ENCODE peak calls at places on chromosomes 11 and 22, in four cellular contexts. L is DND-41, F is pancreas, M is Peyer's patch. C is an unnamed sample.

GRCh38 chr11:130465259-130465658 is 16.8 kb downstream of the ADAMTS15 start:
- DNase-seq in L (no peak), F (no peak), M (no peak), C (no peak)

GRCh38 chr22:24006914-24007214 is 1.6 kb upstream of the GSTT4 start:
- DNase-seq in L (no peak), F (no peak), M (no peak), C (no peak)

GRCh38 chr11:87260811-87261210 is 223.1 kb downstream of the TMEM135 start:
- DNase-seq in L (no peak), F (no peak), M (no peak), C (no peak)

GRCh38 chr11:2267306-2267861 is 3.0 kb downstream of the ASCL2 start:
- DNase-seq in L (peak; percentile 32), F (no peak), M (peak; percentile 41), C (no peak)

GRCh38 chr11:72249961-72250360 is 6.0 kb upstream of the PHOX2A start:
- DNase-seq in L (no peak), F (no peak), M (no peak), C (no peak)

GRCh38 chr11:119832536-119832935 is 103.5 kb upstream of the NECTIN1 start:
- DNase-seq in L (no peak), F (peak; percentile 62), M (peak; percentile 84), C (no peak)

GRCh38 chr22:36940676-36941075 is 27.2 kb downstream of the CSF2RB start:
- DNase-seq in L (no peak), F (no peak), M (no peak), C (no peak)

GRCh38 chr11:115081972-115082371 is 403.6 kb downstream of the NXPE2 start:
- DNase-seq in L (no peak), F (no peak), M (no peak), C (no peak)

GRCh38 chr11:77096591-77097019 is 6.0 kb upstream of the OMP start:
- DNase-seq in L (no peak), F (no peak), M (no peak), C (no peak)

GRCh38 chr22:40603088-40603605 is 33.4 kb downstream of the MRTFA start:
- DNase-seq in L (no peak), F (no peak), M (no peak), C (no peak)

GRCh38 chr11:87819141-87819540 is 356.1 kb downstream of the RAB38 start:
- DNase-seq in L (no peak), F (no peak), M (no peak), C (no peak)

GRCh38 chr11:1228921-1229451 is 6.1 kb downstream of the MUC5B start:
- DNase-seq in L (no peak), F (no peak), M (no peak), C (no peak)

GRCh38 chr11:59669611-59670009 is 773 bp upstream of the PATL1 start:
- DNase-seq in L (no peak), F (peak; percentile 38), M (peak; percentile 55), C (no peak)

GRCh38 chr11:18853086-18853720 is 61.6 kb upstream of the PTPN5 start:
- DNase-seq in L (no peak), F (no peak), M (no peak), C (no peak)

GRCh38 chr11:116202922-116203321 is 569.9 kb downstream of the BUD13 start:
- DNase-seq in L (no peak), F (no peak), M (no peak), C (no peak)

GRCh38 chr11:82960000-82960778 is 58.7 kb downstream of the DDIAS start:
- DNase-seq in L (peak; percentile 33), F (no peak), M (peak; percentile 58), C (peak; percentile 82)

GRCh38 chr11:57460756-57461749 is 725 bp downstream of the RTN4RL2 start:
- DNase-seq in L (peak; percentile 47), F (no peak), M (no peak), C (no peak)

GRCh38 chr22:25843660-25844275 is 101.8 kb downstream of the MYO18B start:
- DNase-seq in L (no peak), F (no peak), M (no peak), C (no peak)

GRCh38 chr11:134978388-134979088 is 566.5 kb upstream of the B3GAT1 start:
- DNase-seq in L (peak; percentile 8), F (no peak), M (peak; percentile 49), C (no peak)

GRCh38 chr11:40032331-40032730 is 1427.1 kb downstream of the LRRC4C start:
- DNase-seq in L (no peak), F (no peak), M (no peak), C (no peak)

GRCh38 chr22:33110562-33111163 is 52.5 kb upstream of the SYN3 start:
- DNase-seq in L (no peak), F (no peak), M (no peak), C (no peak)

GRCh38 chr11:7605544-7605943 is 67.8 kb downstream of the CYB5R2 start:
- DNase-seq in L (no peak), F (no peak), M (no peak), C (no peak)

GRCh38 chr11:126115820-126116319 is 53.2 kb upstream of the CDON start:
- DNase-seq in L (no peak), F (peak; percentile 81), M (peak; percentile 72), C (no peak)

GRCh38 chr11:3641191-3641590 is 601 bp downstream of the ART5 start:
- DNase-seq in L (no peak), F (no peak), M (no peak), C (no peak)

GRCh38 chr11:70281114-70281729 is 10.7 kb downstream of the PPFIA1 start:
- DNase-seq in L (no peak), F (no peak), M (no peak), C (no peak)

GRCh38 chr11:34810107-34810562 is 106.0 kb downstream of the APIP start:
- DNase-seq in L (no peak), F (no peak), M (no peak), C (no peak)

GRCh38 chr22:22123960-22124278 is 120.7 kb upstream of the VPREB1 start:
- DNase-seq in L (no peak), F (no peak), M (no peak), C (no peak)

DNA sequence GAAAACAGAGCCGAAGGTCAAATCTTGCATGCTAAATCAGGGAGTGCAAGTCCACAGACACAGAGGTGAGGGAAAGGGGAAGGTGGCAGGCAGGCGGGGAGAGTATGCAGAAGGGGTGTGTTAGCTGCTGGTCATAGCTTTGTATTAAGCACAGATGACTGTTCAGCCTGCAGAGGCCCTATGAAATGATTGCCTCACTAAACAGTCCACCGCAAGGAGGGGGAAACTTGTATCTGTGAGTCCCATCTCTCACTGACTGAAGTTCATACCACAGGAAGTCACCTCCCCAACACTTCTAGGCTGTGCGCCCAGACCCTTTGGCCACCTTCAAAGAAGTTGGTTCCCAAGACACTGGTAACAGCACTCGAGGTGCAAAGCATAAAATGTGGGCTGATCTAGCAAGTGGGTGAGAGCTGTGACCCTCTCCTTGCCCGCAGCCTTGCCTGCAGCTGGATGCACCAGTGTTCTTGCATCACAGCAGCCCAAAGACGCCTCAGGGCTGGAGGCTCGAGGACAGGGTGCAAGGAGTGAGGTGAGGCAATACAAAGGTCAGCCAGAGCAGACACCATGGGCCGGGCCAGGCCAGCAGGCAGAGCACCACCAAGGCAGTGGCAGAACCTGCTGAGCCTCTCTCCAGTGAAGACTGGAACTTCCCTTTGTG is 115.3 kb upstream of the TBCEL start:
- DNase-seq in L (no peak), F (no peak), M (no peak), C (no peak)
- H3K4me1 ChIP-seq in L (no peaks in the 10 kb centered on the region), F (no peaks in the 10 kb centered on the region), M (no peaks in the 10 kb centered on the region), C (no peaks in the 10 kb centered on the region)

GRCh38 chr22:42700355-42700754 is 20.3 kb downstream of the A4GALT start:
- DNase-seq in L (no peak), F (no peak), M (no peak), C (no peak)
- H3K4me1 ChIP-seq in L (no peaks in the 10 kb centered on the region), F (no peaks in the 10 kb centered on the region), M (no peaks in the 10 kb centered on the region), C (no peaks in the 10 kb centered on the region)

GRCh38 chr11:64800633-64801464 is 2.2 kb downstream of the MAP4K2 start:
- DNase-seq in L (no peak), F (no peak), M (no peak), C (no peak)
- H3K4me1 ChIP-seq in L (peaks cover 35% of the 10 kb centered on the region), F (peaks cover 6% of the 10 kb centered on the region), M (peaks cover 13% of the 10 kb centered on the region), C (peaks cover 35% of the 10 kb centered on the region)

GRCh38 chr11:66641834-66642233 is 3.3 kb downstream of the RBM4 start:
- DNase-seq in L (no peak), F (no peak), M (no peak), C (no peak)

GRCh38 chr11:66639066-66639813 is 737 bp downstream of the RBM4 start:
- DNase-seq in L (peak; percentile 37), F (peak; percentile 40), M (no peak), C (peak; percentile 43)

GRCh38 chr11:66638177-66639065 is at the start of gene RBM4:
- DNase-seq in L (peak; percentile 99), F (peak; percentile 99), M (peak; percentile 99), C (peak; percentile 98)

GRCh38 chr11:66646875-66647274 is 8.4 kb downstream of the RBM4 start:
- DNase-seq in L (no peak), F (no peak), M (no peak), C (no peak)

DNA sequence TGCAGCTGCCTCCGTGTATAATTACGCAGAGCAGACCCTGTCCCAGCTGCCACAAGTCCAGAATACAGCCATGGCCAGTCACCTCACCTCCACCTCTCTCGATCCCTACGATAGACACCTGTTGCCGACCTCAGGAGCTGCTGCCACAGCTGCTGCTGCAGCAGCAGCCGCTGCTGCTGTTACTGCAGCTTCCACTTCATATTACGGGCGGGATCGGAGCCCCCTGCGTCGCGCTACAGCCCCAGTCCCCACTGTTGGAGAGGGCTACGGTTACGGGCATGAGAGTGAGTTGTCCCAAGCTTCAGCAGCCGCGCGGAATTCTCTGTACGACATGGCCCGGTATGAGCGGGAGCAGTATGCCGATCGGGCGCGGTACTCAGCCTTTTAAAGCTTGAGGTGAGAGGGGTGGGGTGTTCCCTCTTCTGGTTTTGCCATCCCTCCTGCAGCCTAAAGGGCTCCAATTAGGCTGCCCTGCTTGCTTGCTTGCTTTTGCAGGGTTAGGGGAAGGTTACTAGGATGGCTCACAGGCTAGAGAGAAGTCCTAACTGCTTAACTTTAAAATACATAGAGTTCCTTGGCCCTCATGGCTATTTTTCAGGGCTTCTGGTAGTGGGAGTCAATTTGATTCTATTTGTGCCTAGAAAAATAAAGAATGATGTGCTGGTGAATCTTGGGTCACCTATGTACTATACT is 5.4 kb downstream of the RBM4 start:
- DNase-seq in L (no peak), F (no peak), M (no peak), C (no peak)
- H3K4me1 ChIP-seq in L (peaks cover 59% of the 10 kb centered on the region), F (peaks cover 44% of the 10 kb centered on the region), M (peaks cover 35% of the 10 kb centered on the region), C (peaks cover 81% of the 10 kb centered on the region)

C was measured in CD4-positive, alpha-beta memory T cell.